ENCODE peak calls at places on chromosomes 7 and 10, in eight cellular contexts. One of them, this sample, is unnamed.
A peak's percentile ranks its signal among the peaks of the same experiment; 100 is the strongest.

GRCh38 chr10:70458329-70459060 is 17.0 kb upstream of the NODAL start:
- DNase-seq in GM23338: peak; percentile 63
- DNase-seq in neural progenitor cell: peak; percentile 72
- DNase-seq in GM23248: peak; percentile 96
- DNase-seq in PC-3: peak; percentile 89
- DNase-seq in HCT116: no peak
- DNase-seq in MM.1S: no peak
- DNase-seq in hepatocyte: peak; percentile 89
- DNase-seq in this sample: no peak

GRCh38 chr7:132177708-132178392 is 398.4 kb downstream of the PLXNA4 start:
- DNase-seq in GM23338: no peak
- DNase-seq in neural progenitor cell: no peak
- DNase-seq in GM23248: no peak
- DNase-seq in PC-3: peak; percentile 26
- DNase-seq in HCT116: no peak
- DNase-seq in MM.1S: no peak
- DNase-seq in hepatocyte: no peak
- DNase-seq in this sample: no peak

GRCh38 chr10:72316748-72317435 is 37.8 kb downstream of the DNAJB12 start:
- DNase-seq in GM23338: no peak
- DNase-seq in neural progenitor cell: no peak
- DNase-seq in GM23248: no peak
- DNase-seq in PC-3: no peak
- DNase-seq in HCT116: no peak
- DNase-seq in MM.1S: no peak
- DNase-seq in hepatocyte: peak; percentile 44
- DNase-seq in this sample: peak; percentile 74

GRCh38 chr10:122164028-122164601 is 107.0 kb upstream of the BTBD16 start:
- DNase-seq in GM23338: peak; percentile 36
- DNase-seq in neural progenitor cell: peak; percentile 60
- DNase-seq in GM23248: no peak
- DNase-seq in PC-3: no peak
- DNase-seq in HCT116: no peak
- DNase-seq in MM.1S: no peak
- DNase-seq in hepatocyte: peak; percentile 41
- DNase-seq in this sample: no peak

GRCh38 chr7:40623863-40624262 is 489.1 kb downstream of the SUGCT start:
- DNase-seq in GM23338: no peak
- DNase-seq in neural progenitor cell: no peak
- DNase-seq in GM23248: no peak
- DNase-seq in PC-3: no peak
- DNase-seq in HCT116: no peak
- DNase-seq in MM.1S: no peak
- DNase-seq in hepatocyte: no peak
- DNase-seq in this sample: no peak

GRCh38 chr10:50431791-50432190 is 180.5 kb upstream of the ASAH2 start:
- DNase-seq in GM23338: no peak
- DNase-seq in neural progenitor cell: no peak
- DNase-seq in GM23248: peak; percentile 70
- DNase-seq in PC-3: no peak
- DNase-seq in HCT116: no peak
- DNase-seq in MM.1S: peak; percentile 77
- DNase-seq in hepatocyte: no peak
- DNase-seq in this sample: no peak

GRCh38 chr7:18491871-18492270 is 3.7 kb upstream of the HDAC9 start:
- DNase-seq in GM23338: peak; percentile 16
- DNase-seq in neural progenitor cell: no peak
- DNase-seq in GM23248: no peak
- DNase-seq in PC-3: no peak
- DNase-seq in HCT116: no peak
- DNase-seq in MM.1S: no peak
- DNase-seq in hepatocyte: no peak
- DNase-seq in this sample: no peak

GRCh38 chr7:151236406-151236805 is 4.1 kb downstream of the CHPF2 start:
- DNase-seq in GM23338: no peak
- DNase-seq in neural progenitor cell: no peak
- DNase-seq in GM23248: no peak
- DNase-seq in PC-3: no peak
- DNase-seq in HCT116: no peak
- DNase-seq in MM.1S: no peak
- DNase-seq in hepatocyte: no peak
- DNase-seq in this sample: no peak

GRCh38 chr10:12463459-12463838 is 114.1 kb downstream of the CAMK1D start:
- DNase-seq in GM23338: no peak
- DNase-seq in neural progenitor cell: no peak
- DNase-seq in GM23248: no peak
- DNase-seq in PC-3: no peak
- DNase-seq in HCT116: no peak
- DNase-seq in MM.1S: no peak
- DNase-seq in hepatocyte: no peak
- DNase-seq in this sample: no peak

GRCh38 chr7:77866370-77866769 is 67.8 kb downstream of the PHTF2 start:
- DNase-seq in GM23338: no peak
- DNase-seq in neural progenitor cell: no peak
- DNase-seq in GM23248: peak; percentile 37
- DNase-seq in PC-3: no peak
- DNase-seq in HCT116: no peak
- DNase-seq in MM.1S: no peak
- DNase-seq in hepatocyte: no peak
- DNase-seq in this sample: no peak

GRCh38 chr10:4504550-4504949 is 321.5 kb upstream of the AKR1E2 start:
- DNase-seq in GM23338: no peak
- DNase-seq in neural progenitor cell: no peak
- DNase-seq in GM23248: no peak
- DNase-seq in PC-3: no peak
- DNase-seq in HCT116: no peak
- DNase-seq in MM.1S: no peak
- DNase-seq in hepatocyte: no peak
- DNase-seq in this sample: no peak

GRCh38 chr10:91137822-91138221 is 82.6 kb upstream of the PCGF5 start:
- DNase-seq in GM23338: no peak
- DNase-seq in neural progenitor cell: no peak
- DNase-seq in GM23248: no peak
- DNase-seq in PC-3: no peak
- DNase-seq in HCT116: no peak
- DNase-seq in MM.1S: no peak
- DNase-seq in hepatocyte: no peak
- DNase-seq in this sample: no peak

GRCh38 chr7:103811997-103812396 is 177.5 kb downstream of the RELN start:
- DNase-seq in GM23338: peak; percentile 49
- DNase-seq in neural progenitor cell: no peak
- DNase-seq in GM23248: no peak
- DNase-seq in PC-3: peak; percentile 25
- DNase-seq in HCT116: no peak
- DNase-seq in MM.1S: peak; percentile 36
- DNase-seq in hepatocyte: peak; percentile 20
- DNase-seq in this sample: peak; percentile 4

GRCh38 chr10:28180654-28181053 is 122.2 kb downstream of the MPP7 start:
- DNase-seq in GM23338: no peak
- DNase-seq in neural progenitor cell: no peak
- DNase-seq in GM23248: peak; percentile 23
- DNase-seq in PC-3: peak; percentile 43
- DNase-seq in HCT116: peak; percentile 69
- DNase-seq in MM.1S: no peak
- DNase-seq in hepatocyte: no peak
- DNase-seq in this sample: peak; percentile 8

GRCh38 chr7:128164955-128165670 is 76.0 kb upstream of the LEP start:
- DNase-seq in GM23338: no peak
- DNase-seq in neural progenitor cell: no peak
- DNase-seq in GM23248: no peak
- DNase-seq in PC-3: no peak
- DNase-seq in HCT116: no peak
- DNase-seq in MM.1S: no peak
- DNase-seq in hepatocyte: no peak
- DNase-seq in this sample: no peak

GRCh38 chr7:55249332-55249731 is 115.8 kb upstream of the LANCL2 start:
- DNase-seq in GM23338: no peak
- DNase-seq in neural progenitor cell: no peak
- DNase-seq in GM23248: no peak
- DNase-seq in PC-3: no peak
- DNase-seq in HCT116: no peak
- DNase-seq in MM.1S: no peak
- DNase-seq in hepatocyte: peak; percentile 32
- DNase-seq in this sample: no peak

GRCh38 chr7:128740996-128741395 is 1.8 kb downstream of the CALU start:
- DNase-seq in GM23338: no peak
- DNase-seq in neural progenitor cell: no peak
- DNase-seq in GM23248: peak; percentile 60
- DNase-seq in PC-3: no peak
- DNase-seq in HCT116: no peak
- DNase-seq in MM.1S: no peak
- DNase-seq in hepatocyte: no peak
- DNase-seq in this sample: no peak

GRCh38 chr7:131103997-131104396 is 223.7 kb upstream of the MKLN1 start:
- DNase-seq in GM23338: no peak
- DNase-seq in neural progenitor cell: no peak
- DNase-seq in GM23248: peak; percentile 90
- DNase-seq in PC-3: peak; percentile 9
- DNase-seq in HCT116: no peak
- DNase-seq in MM.1S: no peak
- DNase-seq in hepatocyte: no peak
- DNase-seq in this sample: no peak

GRCh38 chr7:143381427-143382125 is 431 bp downstream of the ZYX start:
- DNase-seq in GM23338: no peak
- DNase-seq in neural progenitor cell: peak; percentile 45
- DNase-seq in GM23248: peak; percentile 72
- DNase-seq in PC-3: peak; percentile 62
- DNase-seq in HCT116: no peak
- DNase-seq in MM.1S: no peak
- DNase-seq in hepatocyte: peak; percentile 82
- DNase-seq in this sample: no peak

GRCh38 chr7:44132039-44132438 is 8.7 kb upstream of the POLD2 start:
- DNase-seq in GM23338: no peak
- DNase-seq in neural progenitor cell: no peak
- DNase-seq in GM23248: peak; percentile 29
- DNase-seq in PC-3: no peak
- DNase-seq in HCT116: no peak
- DNase-seq in MM.1S: no peak
- DNase-seq in hepatocyte: no peak
- DNase-seq in this sample: no peak

GRCh38 chr7:44128721-44129582 is 5.6 kb upstream of the POLD2 start:
- DNase-seq in GM23338: no peak
- DNase-seq in neural progenitor cell: no peak
- DNase-seq in GM23248: no peak
- DNase-seq in PC-3: no peak
- DNase-seq in HCT116: no peak
- DNase-seq in MM.1S: no peak
- DNase-seq in hepatocyte: no peak
- DNase-seq in this sample: no peak

GRCh38 chr7:44133295-44133694 is 7.8 kb downstream of the MYL7 start:
- DNase-seq in GM23338: no peak
- DNase-seq in neural progenitor cell: no peak
- DNase-seq in GM23248: no peak
- DNase-seq in PC-3: no peak
- DNase-seq in HCT116: no peak
- DNase-seq in MM.1S: no peak
- DNase-seq in hepatocyte: no peak
- DNase-seq in this sample: no peak

GRCh38 chr7:44134943-44135628 is 6.0 kb downstream of the MYL7 start:
- DNase-seq in GM23338: no peak
- DNase-seq in neural progenitor cell: no peak
- DNase-seq in GM23248: no peak
- DNase-seq in PC-3: no peak
- DNase-seq in HCT116: no peak
- DNase-seq in MM.1S: no peak
- DNase-seq in hepatocyte: no peak
- DNase-seq in this sample: no peak

DNA sequence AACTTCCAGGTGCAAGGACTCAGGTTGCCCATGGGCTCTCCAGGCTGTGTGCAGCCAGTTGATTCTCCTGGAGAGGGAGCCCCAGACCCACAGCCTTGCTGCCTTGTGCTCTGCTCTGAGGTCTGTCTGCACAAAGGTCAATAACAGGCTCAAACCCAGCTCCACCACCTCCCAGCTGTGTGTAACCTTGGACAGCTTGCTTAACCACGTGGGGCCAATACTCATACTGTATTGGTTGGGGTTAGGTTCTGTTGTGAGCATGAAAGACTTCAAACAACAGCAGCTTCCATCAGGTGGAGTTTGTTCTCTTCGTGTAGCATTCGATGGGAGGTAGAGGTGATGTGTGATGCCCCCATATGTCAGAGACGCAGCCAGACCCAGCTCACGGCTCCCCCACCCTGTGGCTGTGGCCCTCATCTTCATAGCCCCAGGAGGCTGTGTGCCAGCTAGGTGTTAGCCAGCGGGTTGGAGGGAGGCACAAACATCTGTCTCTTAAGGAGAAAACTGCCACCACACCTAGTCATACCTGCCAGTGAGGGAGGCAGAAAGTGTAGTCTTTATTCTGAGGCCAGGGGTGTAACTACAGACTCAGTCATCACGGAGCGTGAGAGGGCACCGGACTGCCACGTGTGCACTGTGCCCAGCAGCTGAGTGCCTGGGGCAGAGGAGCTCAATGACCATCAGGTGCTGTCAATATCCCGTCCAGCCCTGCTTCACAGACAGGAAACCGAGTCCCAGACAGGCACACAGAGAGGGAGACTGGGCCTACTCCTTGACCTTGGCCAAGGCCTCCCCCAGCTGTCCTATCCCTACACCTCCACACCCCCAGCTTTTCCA is 8.0 kb upstream of the POLD2 start:
- DNase-seq in GM23338: peak; percentile 50
- DNase-seq in neural progenitor cell: peak; percentile 48
- DNase-seq in GM23248: peak; percentile 21
- DNase-seq in PC-3: peak; percentile 44
- DNase-seq in HCT116: no peak
- DNase-seq in MM.1S: peak; percentile 31
- DNase-seq in hepatocyte: peak; percentile 66
- DNase-seq in this sample: peak; percentile 58
- H3K4me1 ChIP-seq in GM23338: peaks cover 8% of the 10 kb centered on the region
- H3K4me1 ChIP-seq in neural progenitor cell: no peaks in the 10 kb centered on the region
- H3K4me1 ChIP-seq in GM23248: peaks cover 10% of the 10 kb centered on the region
- H3K4me1 ChIP-seq in PC-3: no peaks in the 10 kb centered on the region
- H3K4me1 ChIP-seq in HCT116: no peaks in the 10 kb centered on the region
- H3K4me1 ChIP-seq in MM.1S: no peaks in the 10 kb centered on the region
- H3K4me1 ChIP-seq in hepatocyte: peaks cover 3% of the 10 kb centered on the region
- H3K4me1 ChIP-seq in this sample: peaks cover 36% of the 10 kb centered on the region

GRCh38 chr10:110717830-110718595 is 73.9 kb downstream of the RBM20 start:
- DNase-seq in GM23338: no peak
- DNase-seq in neural progenitor cell: no peak
- DNase-seq in GM23248: no peak
- DNase-seq in PC-3: no peak
- DNase-seq in HCT116: no peak
- DNase-seq in MM.1S: no peak
- DNase-seq in hepatocyte: no peak
- DNase-seq in this sample: peak; percentile 60
- TF ChIP-seq EZH2phosphoT487 in GM23338: no peak
- TF ChIP-seq EZH2phosphoT487 in neural progenitor cell: no peak
- TF ChIP-seq EZH2phosphoT487 in GM23248: no peak
- TF ChIP-seq EZH2phosphoT487 in PC-3: no peak
- TF ChIP-seq EZH2phosphoT487 in HCT116: no peak
- TF ChIP-seq EZH2phosphoT487 in MM.1S: no peak
- TF ChIP-seq EZH2phosphoT487 in hepatocyte: no peak
- TF ChIP-seq EZH2phosphoT487 in this sample: no peak

GRCh38 chr10:103666109-103666508 is 172.6 kb downstream of the NEURL1 start:
- DNase-seq in GM23338: peak; percentile 71
- DNase-seq in neural progenitor cell: no peak
- DNase-seq in GM23248: peak; percentile 76
- DNase-seq in PC-3: peak; percentile 20
- DNase-seq in HCT116: peak; percentile 22
- DNase-seq in MM.1S: no peak
- DNase-seq in hepatocyte: no peak
- DNase-seq in this sample: no peak
- H3K4me1 ChIP-seq in GM23338: peaks cover 8% of the 10 kb centered on the region
- H3K4me1 ChIP-seq in neural progenitor cell: peaks cover 24% of the 10 kb centered on the region
- H3K4me1 ChIP-seq in GM23248: peaks cover 51% of the 10 kb centered on the region
- H3K4me1 ChIP-seq in PC-3: no peaks in the 10 kb centered on the region
- H3K4me1 ChIP-seq in HCT116: no peaks in the 10 kb centered on the region
- H3K4me1 ChIP-seq in MM.1S: no peaks in the 10 kb centered on the region
- H3K4me1 ChIP-seq in hepatocyte: peaks cover 8% of the 10 kb centered on the region
- H3K4me1 ChIP-seq in this sample: no peaks in the 10 kb centered on the region

GRCh38 chr10:102412293-102412692 is 6.3 kb downstream of the PSD start:
- DNase-seq in GM23338: no peak
- DNase-seq in neural progenitor cell: no peak
- DNase-seq in GM23248: no peak
- DNase-seq in PC-3: no peak
- DNase-seq in HCT116: no peak
- DNase-seq in MM.1S: no peak
- DNase-seq in hepatocyte: no peak
- DNase-seq in this sample: no peak
- TF ChIP-seq EZH2phosphoT487 in GM23338: no peak
- TF ChIP-seq EZH2phosphoT487 in neural progenitor cell: no peak
- TF ChIP-seq EZH2phosphoT487 in GM23248: no peak
- TF ChIP-seq EZH2phosphoT487 in PC-3: no peak
- TF ChIP-seq EZH2phosphoT487 in HCT116: no peak
- TF ChIP-seq EZH2phosphoT487 in MM.1S: no peak
- TF ChIP-seq EZH2phosphoT487 in hepatocyte: no peak
- TF ChIP-seq EZH2phosphoT487 in this sample: no peak